ENCODE peak calls at places on chromosomes 13 and 19, in five cellular contexts. J is stomach, Y is RWPE1, N is AG10803, K is GM13977. T is an unnamed sample.
A peak's percentile ranks its signal among the peaks of the same experiment; 100 is the strongest.

GRCh38 chr13:33637978-33638743 is 179.8 kb upstream of the RFC3 start:
- DNase-seq in J (no peak), Y (peak; percentile 44), N (peak; percentile 70), K (no peak), T (no peak)

GRCh38 chr19:50921391-50922315 is 10.5 kb upstream of the KLK4 start:
- DNase-seq in J (no peak), Y (no peak), N (peak; percentile 36), K (no peak), T (no peak)

GRCh38 chr19:4310247-4311121 is 6.1 kb downstream of the FSD1 start:
- DNase-seq in J (no peak), Y (peak; percentile 64), N (no peak), K (no peak), T (no peak)

GRCh38 chr19:16051254-16052025 is 24.9 kb upstream of the TPM4 start:
- DNase-seq in J (no peak), Y (no peak), N (no peak), K (no peak), T (no peak)

GRCh38 chr19:34220472-34221063 is 33.8 kb upstream of the GARRE1 start:
- DNase-seq in J (peak; percentile 72), Y (peak; percentile 33), N (peak; percentile 69), K (peak; percentile 42), T (peak; percentile 57)

GRCh38 chr13:101490400-101491015 is 38.0 kb downstream of the ITGBL1 start:
- DNase-seq in J (no peak), Y (peak; percentile 16), N (peak; percentile 28), K (no peak), T (no peak)

GRCh38 chr13:48595330-48596127 is 58.2 kb upstream of the CYSLTR2 start:
- DNase-seq in J (peak; percentile 63), Y (peak; percentile 52), N (peak; percentile 47), K (peak; percentile 34), T (peak; percentile 72)

GRCh38 chr13:45063261-45063870 is 56.9 kb upstream of the GTF2F2 start:
- DNase-seq in J (no peak), Y (no peak), N (peak; percentile 82), K (no peak), T (peak; percentile 55)

GRCh38 chr13:80149757-80150156 is 191.2 kb downstream of the SPRY2 start:
- DNase-seq in J (no peak), Y (no peak), N (no peak), K (no peak), T (no peak)

GRCh38 chr13:100694722-100695644 is 20.4 kb upstream of the TMTC4 start:
- DNase-seq in J (peak; percentile 53), Y (no peak), N (peak; percentile 46), K (no peak), T (peak; percentile 80)

GRCh38 chr19:43759515-43759914 is 4.8 kb upstream of the SMG9 start:
- DNase-seq in J (no peak), Y (peak; percentile 86), N (peak; percentile 69), K (no peak), T (peak; percentile 80)

GRCh38 chr13:38900188-38900587 is 90.4 kb downstream of the STOML3 start:
- DNase-seq in J (no peak), Y (no peak), N (no peak), K (no peak), T (no peak)

GRCh38 chr19:2552859-2553258 is 76.9 kb downstream of the GADD45B start:
- DNase-seq in J (no peak), Y (no peak), N (no peak), K (peak; percentile 91), T (no peak)

GRCh38 chr13:78602561-78603239 is 652 bp downstream of the POU4F1 start:
- DNase-seq in J (no peak), Y (no peak), N (no peak), K (peak; percentile 62), T (no peak)

GRCh38 chr13:75339635-75340374 is 142.2 kb downstream of the TBC1D4 start:
- DNase-seq in J (no peak), Y (no peak), N (no peak), K (no peak), T (no peak)

GRCh38 chr19:11142528-11143171 is 12.9 kb downstream of the SPC24 start:
- DNase-seq in J (peak; percentile 95), Y (peak; percentile 91), N (peak; percentile 92), K (no peak), T (peak; percentile 96)

GRCh38 chr13:27534976-27535370 is 84.6 kb upstream of the MTIF3 start:
- DNase-seq in J (no peak), Y (no peak), N (peak; percentile 74), K (no peak), T (no peak)

GRCh38 chr19:14342809-14343208 is 38.4 kb upstream of the ADGRE5 start:
- DNase-seq in J (no peak), Y (no peak), N (no peak), K (no peak), T (no peak)

GRCh38 chr13:112178769-112179168 is 111.8 kb downstream of the SOX1 start:
- DNase-seq in J (no peak), Y (no peak), N (no peak), K (no peak), T (no peak)

GRCh38 chr19:3186377-3186688 is 603 bp downstream of the NCLN start:
- DNase-seq in J (no peak), Y (no peak), N (no peak), K (no peak), T (no peak)

GRCh38 chr19:24074720-24075119 is 12.3 kb upstream of the ZNF254 start:
- DNase-seq in J (no peak), Y (no peak), N (peak; percentile 64), K (no peak), T (peak; percentile 30)

GRCh38 chr13:75857291-75857690 is 221.2 kb downstream of the LMO7 start:
- DNase-seq in J (no peak), Y (no peak), N (no peak), K (no peak), T (no peak)

GRCh38 chr13:31167490-31167889 is 5.8 kb upstream of the HSPH1 start:
- DNase-seq in J (no peak), Y (no peak), N (no peak), K (no peak), T (no peak)

GRCh38 chr19:28569132-28570114 is 643.5 kb downstream of the UQCRFS1 start:
- DNase-seq in J (no peak), Y (no peak), N (no peak), K (no peak), T (no peak)

GRCh38 chr19:39007096-39007495 is 25.3 kb downstream of the FBXO27 start:
- DNase-seq in J (no peak), Y (no peak), N (no peak), K (no peak), T (no peak)

GRCh38 chr13:20181180-20181579 is 11.6 kb downstream of the GJB2 start:
- DNase-seq in J (no peak), Y (no peak), N (no peak), K (no peak), T (no peak)

GRCh38 chr13:30142502-30143211 is 164.7 kb downstream of the KATNAL1 start:
- DNase-seq in J (no peak), Y (peak; percentile 72), N (peak; percentile 100), K (no peak), T (peak; percentile 98)

GRCh38 chr13:73556902-73557301 is 498.1 kb downstream of the KLF5 start:
- DNase-seq in J (no peak), Y (no peak), N (no peak), K (no peak), T (peak; percentile 2)

GRCh38 chr19:15672580-15673175 is at the start of gene CYP4F12:
- DNase-seq in J (peak; percentile 84), Y (peak; percentile 60), N (peak; percentile 17), K (no peak), T (no peak)

GRCh38 chr19:19488041-19488874 is 27.1 kb downstream of the TSSK6 start:
- DNase-seq in J (peak; percentile 59), Y (no peak), N (no peak), K (no peak), T (no peak)

GRCh38 chr13:40662866-40663265 is 3.6 kb downstream of the FOXO1 start:
- DNase-seq in J (no peak), Y (peak; percentile 9), N (no peak), K (peak; percentile 76), T (no peak)

DNA sequence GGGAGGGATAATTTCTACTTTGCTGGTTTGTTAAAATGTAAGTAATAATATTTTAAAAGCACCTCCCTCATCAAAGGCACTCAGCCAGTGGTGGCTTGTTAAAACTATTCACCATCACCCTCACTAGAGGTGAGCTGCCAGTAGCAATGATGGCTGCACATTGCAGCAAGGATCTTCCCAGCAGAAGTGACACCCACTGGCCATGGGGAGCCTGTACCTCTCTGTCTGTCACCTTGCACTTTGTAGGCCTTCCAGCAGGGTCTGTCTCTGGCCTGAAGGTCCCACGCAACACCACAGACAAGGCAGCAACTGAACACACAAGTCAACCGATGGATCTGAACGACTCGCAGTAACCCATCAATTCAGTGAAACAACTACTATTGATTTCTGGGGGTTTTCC is 47.3 kb upstream of the C13orf42 start:
- DNase-seq in J (no peak), Y (no peak), N (no peak), K (no peak), T (no peak)
- TF ChIP-seq CTCF in J (no peak), Y (no peak), N (no peak), K (no peak), T (no peak)

DNA sequence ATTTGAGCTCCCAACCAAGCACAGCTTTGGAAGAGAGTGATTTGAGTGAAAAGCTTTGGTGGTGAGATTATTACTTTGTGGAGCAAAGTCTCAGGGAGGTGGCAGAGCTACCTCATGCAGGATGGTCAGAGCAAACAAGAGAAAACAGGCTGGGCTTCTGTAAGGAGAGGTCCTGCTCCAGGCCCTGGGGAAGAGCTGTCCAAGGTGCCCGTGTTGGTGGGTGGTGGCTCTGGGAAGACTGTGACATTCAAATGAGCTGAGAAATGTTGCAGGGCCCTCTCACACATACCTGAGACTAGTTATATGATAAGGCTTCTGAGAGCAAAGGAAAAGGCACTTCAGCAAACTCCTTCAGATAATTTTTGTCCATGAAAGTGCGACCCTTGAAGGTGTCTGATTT is 205.5 kb upstream of the SOX21 start:
- DNase-seq in J (no peak), Y (no peak), N (peak; percentile 0), K (no peak), T (peak; percentile 8)
- TF ChIP-seq CTCF in J (no peak), Y (no peak), N (no peak), K (no peak), T (no peak)

GRCh38 chr19:49224856-49225255 is 67.3 kb downstream of the TRPM4 start:
- DNase-seq in J (peak; percentile 71), Y (peak; percentile 65), N (peak; percentile 42), K (no peak), T (peak; percentile 49)
- TF ChIP-seq CTCF in J (no peak), Y (peak; percentile 38), N (peak; percentile 38), K (peak; percentile 44), T (peak; percentile 48)

DNA sequence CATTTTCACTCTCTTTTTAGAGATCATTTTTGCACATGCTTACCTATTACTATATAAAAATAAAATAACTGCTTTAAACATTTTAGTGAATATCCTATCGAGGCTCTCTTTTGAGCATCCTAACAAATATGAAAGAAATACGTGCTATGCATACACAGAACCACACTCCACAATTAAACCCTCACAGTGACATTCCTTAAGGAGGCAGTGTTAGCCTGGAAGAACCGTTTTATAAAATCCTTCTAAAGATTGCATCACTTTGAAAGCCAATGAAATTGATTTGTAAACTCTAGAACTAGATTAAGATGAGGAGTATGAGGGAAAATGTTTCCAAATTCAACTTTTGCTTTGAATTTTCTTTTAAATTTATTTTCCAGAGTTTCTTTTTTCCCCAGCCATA is 11.1 kb upstream of the ENOX1 start:
- DNase-seq in J (no peak), Y (no peak), N (peak; percentile 46), K (no peak), T (no peak)
- TF ChIP-seq CTCF in J (no peak), Y (no peak), N (peak; percentile 43), K (no peak), T (no peak)

GRCh38 chr19:7595466-7596133 is at the start of gene CAMSAP3:
- DNase-seq in J (peak; percentile 66), Y (no peak), N (peak; percentile 51), K (peak; percentile 86), T (no peak)
- TF ChIP-seq CTCF in J (no peak), Y (no peak), N (no peak), K (no peak), T (no peak)